ENCODE peak calls at places on chromosomes 13 and 19, in five cellular contexts. X is astrocyte of the cerebellum, Y is heart right ventricle, A is ascending aorta, B is bronchial epithelial cell. P is an unnamed sample.

GRCh38 chr19:4722671-4723464 is 774 bp downstream of the DPP9 start:
- DNase-seq in X (no peak), Y (no peak), A (no peak), B (peak), P (no peak)

GRCh38 chr19:4852484-4852883 is 15.0 kb downstream of the PLIN3 start:
- DNase-seq in X (no peak), Y (no peak), A (no peak), B (no peak), P (no peak)

GRCh38 chr19:8320564-8321066 is 560 bp downstream of the NDUFA7 start:
- DNase-seq in X (no peak), Y (no peak), A (no peak), B (no peak), P (no peak)

GRCh38 chr19:38209671-38210457 is 14.2 kb downstream of the DPF1 start:
- DNase-seq in X (no peak), Y (peak), A (peak), B (no peak), P (no peak)

GRCh38 chr19:2337329-2337707 is 8.8 kb downstream of the SPPL2B start:
- DNase-seq in X (peak), Y (no peak), A (no peak), B (no peak), P (no peak)

GRCh38 chr19:32404213-32404938 is 1.2 kb upstream of the DPY19L3 start:
- DNase-seq in X (no peak), Y (no peak), A (no peak), B (no peak), P (no peak)

GRCh38 chr19:16394111-16394510 is 69.5 kb downstream of the KLF2 start:
- DNase-seq in X (no peak), Y (no peak), A (no peak), B (no peak), P (no peak)

GRCh38 chr19:2869618-2870017 is 2.5 kb downstream of the ZNF556 start:
- DNase-seq in X (no peak), Y (no peak), A (no peak), B (no peak), P (no peak)

GRCh38 chr13:79314652-79315051 is 91.4 kb downstream of the RBM26 start:
- DNase-seq in X (no peak), Y (no peak), A (no peak), B (no peak), P (no peak)

GRCh38 chr13:107367258-107367657 is 799.3 kb upstream of the ARGLU1 start:
- DNase-seq in X (no peak), Y (no peak), A (no peak), B (no peak), P (no peak)

GRCh38 chr13:105037064-105037463 is 1498.4 kb downstream of the EFNB2 start:
- DNase-seq in X (no peak), Y (no peak), A (no peak), B (peak), P (no peak)

GRCh38 chr19:53971608-53972007 is 8.9 kb downstream of the CACNG8 start:
- DNase-seq in X (no peak), Y (no peak), A (no peak), B (no peak), P (no peak)

GRCh38 chr13:32734511-32734910 is 148.3 kb downstream of the PDS5B start:
- DNase-seq in X (no peak), Y (no peak), A (no peak), B (peak), P (peak)

GRCh38 chr13:110559429-110559943 is 2.0 kb downstream of the RAB20 start:
- DNase-seq in X (no peak), Y (peak), A (no peak), B (peak), P (no peak)

GRCh38 chr13:100336795-100337516 is 248.1 kb downstream of the PCCA start:
- DNase-seq in X (no peak), Y (no peak), A (no peak), B (no peak), P (no peak)

GRCh38 chr19:3599776-3600183 is 6.9 kb downstream of the TBXA2R start:
- DNase-seq in X (no peak), Y (peak), A (no peak), B (no peak), P (no peak)

GRCh38 chr19:10802479-10802878 is 33.5 kb downstream of the TMED1 start:
- DNase-seq in X (no peak), Y (no peak), A (no peak), B (no peak), P (no peak)

GRCh38 chr19:3196064-3196932 is 10.6 kb downstream of the NCLN start:
- DNase-seq in X (no peak), Y (no peak), A (no peak), B (no peak), P (no peak)

GRCh38 chr19:10916602-10917001 is 11.8 kb downstream of the YIPF2 start:
- DNase-seq in X (no peak), Y (no peak), A (no peak), B (no peak), P (no peak)

GRCh38 chr13:95496485-95496884 is 56.0 kb upstream of the CLDN10 start:
- DNase-seq in X (no peak), Y (no peak), A (no peak), B (no peak), P (no peak)

GRCh38 chr19:20558571-20558970 is 7.0 kb downstream of the ZNF737 start:
- DNase-seq in X (no peak), Y (no peak), A (no peak), B (no peak), P (no peak)

GRCh38 chr13:48414501-48414900 is 1.6 kb upstream of the LPAR6 start:
- DNase-seq in X (no peak), Y (no peak), A (no peak), B (no peak), P (no peak)

GRCh38 chr13:48412881-48413351 is at the start of gene LPAR6:
- DNase-seq in X (peak), Y (no peak), A (no peak), B (peak), P (peak)

GRCh38 chr13:48410199-48410598 is 2.7 kb downstream of the LPAR6 start:
- DNase-seq in X (no peak), Y (no peak), A (no peak), B (peak), P (no peak)

GRCh38 chr13:48411281-48412099 is 1.4 kb downstream of the LPAR6 start:
- DNase-seq in X (no peak), Y (no peak), A (no peak), B (peak), P (no peak)

DNA sequence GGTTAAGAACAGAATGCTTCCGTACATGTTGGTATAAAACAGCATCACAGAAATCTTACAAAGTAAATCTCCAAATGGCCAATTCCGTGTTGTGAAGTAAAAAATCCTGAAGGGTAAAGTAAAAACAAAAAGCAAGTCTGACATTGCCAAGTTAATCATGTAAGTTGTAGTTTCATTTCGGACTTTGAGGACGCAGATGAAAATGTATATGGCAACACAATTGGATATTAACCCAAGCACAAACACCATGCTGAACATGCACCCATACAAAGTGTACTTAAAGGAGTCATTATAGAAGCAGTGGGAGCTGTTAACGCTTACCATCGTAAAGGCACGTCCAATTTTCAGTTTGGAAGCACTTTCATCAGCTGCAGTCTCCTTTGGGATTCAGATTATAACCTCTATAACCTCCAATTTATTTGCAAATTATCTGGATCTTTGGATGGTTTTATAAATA is 785 bp downstream of the LPAR6 start:
- DNase-seq in X (no peak), Y (no peak), A (no peak), B (peak), P (no peak)
- H3K4me3 ChIP-seq in X (peak), Y (peak), A (peak), B (peak), P (peak)

GRCh38 chr13:97573011-97573410 is 139.0 kb downstream of the RAP2A start:
- DNase-seq in X (no peak), Y (no peak), A (no peak), B (no peak), P (no peak)

GRCh38 chr13:97577026-97577425 is 143.1 kb downstream of the RAP2A start:
- DNase-seq in X (no peak), Y (no peak), A (no peak), B (no peak), P (no peak)

GRCh38 chr13:97574926-97575325 is 141.0 kb downstream of the RAP2A start:
- DNase-seq in X (no peak), Y (peak), A (no peak), B (peak), P (no peak)
- TF ChIP-seq CTCF in X (peak), Y (no peak), A (no peak), B (peak), P (peak)

GRCh38 chr19:49489601-49490167 is 2.3 kb downstream of the RPL13A start:
- DNase-seq in X (no peak), Y (no peak), A (no peak), B (no peak), P (no peak)
- H3K4me3 ChIP-seq in X (peak), Y (peak), A (peak), B (no peak), P (peak)

DNA sequence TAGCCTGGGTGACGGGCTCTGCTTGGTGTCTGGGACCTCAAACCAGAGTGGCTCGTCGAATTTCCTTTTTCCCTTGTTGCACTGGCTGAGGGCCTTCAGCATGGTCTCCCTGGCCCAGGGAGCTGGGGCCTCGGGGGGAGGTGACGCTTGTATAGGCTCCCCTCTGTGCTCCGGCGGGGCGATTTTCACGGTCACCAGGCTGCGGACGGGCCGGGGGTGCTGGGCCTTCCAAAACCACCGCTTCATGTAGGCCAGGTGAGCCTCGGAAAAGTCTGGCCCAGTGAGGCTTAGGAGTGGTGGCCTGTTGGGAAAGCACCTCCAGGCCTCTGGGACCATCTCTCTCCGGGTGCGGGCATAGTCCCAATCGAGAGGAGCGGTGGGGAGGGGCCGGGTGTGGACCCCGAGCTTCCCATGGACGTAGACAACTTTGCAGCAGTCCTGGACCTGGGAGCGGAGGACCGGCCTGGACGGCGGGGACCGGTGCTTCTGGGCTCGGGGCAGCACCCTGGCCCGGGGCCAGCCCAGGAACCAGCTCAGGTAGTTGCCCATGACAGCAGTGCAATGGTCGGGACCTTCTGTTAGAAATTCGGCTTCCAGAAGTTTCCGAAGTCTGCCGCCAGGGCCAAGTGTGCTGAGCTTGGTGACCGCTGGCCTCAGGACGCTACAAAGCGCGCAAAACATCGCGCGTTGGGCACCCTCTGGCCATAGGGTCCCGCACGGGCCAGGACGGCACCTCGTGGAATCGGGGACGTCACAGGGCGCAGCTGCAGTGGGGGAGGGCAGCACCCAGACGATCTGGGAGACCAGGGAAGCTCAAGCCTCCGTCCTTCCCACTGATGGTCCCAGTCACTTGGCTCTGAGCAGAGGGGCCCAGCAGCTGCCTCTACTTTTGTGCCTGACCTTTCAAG is 41.6 kb upstream of the MTUS2 start:
- DNase-seq in X (no peak), Y (no peak), A (no peak), B (no peak), P (no peak)
- TF ChIP-seq CTCF in X (no peak), Y (no peak), A (no peak), B (no peak), P (no peak)

GRCh38 chr13:28493740-28494536 is 990 bp downstream of the FLT1 start:
- DNase-seq in X (no peak), Y (peak), A (no peak), B (no peak), P (no peak)

GRCh38 chr13:28494861-28495585 is at the start of gene FLT1:
- DNase-seq in X (no peak), Y (peak), A (no peak), B (no peak), P (no peak)

GRCh38 chr13:28497143-28497876 is 2.4 kb upstream of the FLT1 start:
- DNase-seq in X (no peak), Y (no peak), A (no peak), B (no peak), P (no peak)

GRCh38 chr13:28494537-28494860 is 429 bp downstream of the FLT1 start:
- DNase-seq in X (no peak), Y (no peak), A (no peak), B (no peak), P (no peak)

GRCh38 chr13:28495586-28496564 is 947 bp upstream of the FLT1 start:
- DNase-seq in X (no peak), Y (no peak), A (no peak), B (no peak), P (no peak)
- H3K4me3 ChIP-seq in X (peak), Y (peak), A (peak), B (no peak), P (peak)

GRCh38 chr19:17716309-17716929 is 2.9 kb upstream of the MAP1S start:
- DNase-seq in X (no peak), Y (no peak), A (no peak), B (no peak), P (no peak)
- TF ChIP-seq CTCF in X (peak), Y (no peak), A (peak), B (no peak), P (peak)

DNA sequence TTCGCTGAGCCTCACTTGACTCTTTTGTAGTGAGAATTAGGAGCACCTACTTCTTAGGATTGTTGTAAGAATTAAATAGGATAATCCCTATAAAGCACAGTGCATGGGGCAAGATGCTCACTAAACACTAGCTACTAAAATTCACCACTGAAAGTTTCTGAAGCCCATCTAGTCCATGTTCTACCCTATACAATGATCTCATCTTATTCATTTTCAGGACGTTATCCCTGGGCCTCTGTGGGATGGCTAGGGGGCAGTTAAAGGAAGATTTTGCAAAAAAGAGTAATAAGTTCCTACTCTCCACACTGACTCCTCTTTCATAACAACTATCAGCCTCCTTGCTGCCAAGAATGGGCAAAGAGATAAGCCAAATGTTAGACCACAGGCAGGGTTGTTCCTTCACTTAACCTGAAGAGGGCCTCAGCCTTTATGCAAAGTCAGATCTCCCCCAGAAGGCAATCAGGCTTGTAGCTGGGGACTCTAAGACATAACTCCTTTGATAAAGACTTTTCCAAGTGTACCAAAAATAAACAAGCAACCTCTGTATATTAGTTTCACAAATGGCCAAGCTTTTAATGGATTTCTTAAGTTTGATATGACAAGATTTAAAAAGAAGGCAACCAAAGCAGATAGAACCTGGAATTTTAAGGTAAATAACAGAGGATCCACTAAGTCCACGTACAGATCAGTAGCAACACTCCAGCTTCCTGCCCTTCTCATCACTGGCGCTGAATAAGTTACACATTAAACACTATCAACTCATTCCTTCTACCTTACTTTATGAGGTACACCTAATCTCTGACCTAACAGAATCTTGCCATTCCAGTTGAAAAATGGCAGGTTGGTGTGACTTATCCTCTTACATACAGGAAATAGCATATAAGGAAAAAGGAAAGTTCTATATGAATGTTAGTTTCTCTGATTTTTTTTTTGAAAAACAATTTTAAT is 44.4 kb downstream of the ELF1 start:
- DNase-seq in X (no peak), Y (no peak), A (no peak), B (peak), P (no peak)
- H3K4me3 ChIP-seq in X (no peak), Y (no peak), A (no peak), B (no peak), P (no peak)

GRCh38 chr13:73059460-73060250 is 850 bp downstream of the KLF5 start:
- DNase-seq in X (no peak), Y (peak), A (no peak), B (no peak), P (no peak)
- TF ChIP-seq CTCF in X (no peak), Y (no peak), A (peak), B (peak), P (peak)